ENCODE peak calls at places on chromosome 12, in seven cellular contexts. O is transverse colon, L is GM06990, Q is NCI-H2081, G is mucosa of gallbladder, A is pancreas, Y is A172. S is an unnamed sample.

GRCh38 chr12:65825573-65826512 is 1.6 kb downstream of the HMGA2 start:
- DNase-seq in O (peak; percentile 33), G (no peak), Y (no peak), L (peak; percentile 15), Q (no peak), A (no peak), S (no peak)

GRCh38 chr12:65434737-65435136 is 156.3 kb downstream of the MSRB3 start:
- DNase-seq in A (no peak), G (no peak), Y (no peak), O (no peak), Q (no peak), L (no peak), S (no peak)

GRCh38 chr12:76031081-76031413 is 529 bp downstream of the PHLDA1 start:
- DNase-seq in G (no peak), O (no peak), Y (no peak), A (no peak), Q (no peak), L (no peak), S (no peak)

GRCh38 chr12:26748741-26749431 is 84.1 kb downstream of the ITPR2 start:
- DNase-seq in O (no peak), A (no peak), L (peak; percentile 71), Q (no peak), G (no peak), Y (peak; percentile 22), S (peak; percentile 26)

GRCh38 chr12:121719926-121720414 is 7.4 kb downstream of the TMEM120B start:
- DNase-seq in O (no peak), Q (no peak), A (no peak), G (no peak), L (no peak), Y (peak; percentile 59), S (peak; percentile 77)

GRCh38 chr12:85996280-85996679 is 122.2 kb downstream of the NTS start:
- DNase-seq in Y (peak; percentile 10), Q (no peak), G (no peak), A (no peak), L (no peak), O (no peak), S (peak; percentile 28)

GRCh38 chr12:97948591-97948990 is 486.0 kb downstream of the RMST start:
- DNase-seq in A (no peak), G (no peak), Y (no peak), O (no peak), Q (no peak), L (no peak), S (no peak)

GRCh38 chr12:124088232-124088907 is 115.4 kb downstream of the ZNF664 start:
- DNase-seq in Y (no peak), O (no peak), L (no peak), Q (peak; percentile 36), A (no peak), G (no peak), S (no peak)

GRCh38 chr12:13784504-13784903 is 196.9 kb downstream of the GRIN2B start:
- DNase-seq in L (no peak), O (no peak), A (no peak), G (no peak), Y (no peak), Q (no peak), S (no peak)

GRCh38 chr12:92553389-92553788 is 149.4 kb upstream of the PLEKHG7 start:
- DNase-seq in A (no peak), G (peak; percentile 57), O (no peak), Y (peak; percentile 21), Q (no peak), L (no peak), S (no peak)

GRCh38 chr12:6752181-6752930 is 585 bp downstream of the MLF2 start:
- DNase-seq in Q (peak; percentile 48), L (no peak), O (peak; percentile 50), A (no peak), Y (no peak), G (peak; percentile 23), S (peak; percentile 46)

GRCh38 chr12:54378791-54379400 is 5.6 kb downstream of the ZNF385A start:
- DNase-seq in L (no peak), G (no peak), Q (peak; percentile 44), A (peak; percentile 48), Y (no peak), O (peak; percentile 68), S (peak; percentile 58)

GRCh38 chr12:57591567-57592325 is 754 bp downstream of the PIP4K2C start:
- DNase-seq in Q (no peak), L (no peak), G (no peak), O (peak; percentile 23), Y (no peak), A (no peak), S (no peak)

GRCh38 chr12:114381177-114381576 is 24.8 kb downstream of the TBX5 start:
- DNase-seq in L (no peak), O (no peak), G (no peak), Q (no peak), Y (no peak), A (no peak), S (no peak)

GRCh38 chr12:6613015-6613775 is 6.0 kb upstream of the CHD4 start:
- DNase-seq in Y (peak; percentile 86), O (peak; percentile 86), A (peak; percentile 61), G (peak; percentile 79), Q (peak; percentile 94), L (peak; percentile 36), S (peak; percentile 88)

GRCh38 chr12:20368653-20369163 is 371 bp downstream of the PDE3A start:
- DNase-seq in Y (no peak), G (peak; percentile 16), L (peak; percentile 6), Q (no peak), O (peak; percentile 23), A (peak; percentile 9), S (peak; percentile 30)

GRCh38 chr12:115233891-115234543 is 550.0 kb upstream of the TBX3 start:
- DNase-seq in G (no peak), A (no peak), Y (no peak), L (no peak), Q (no peak), O (no peak), S (no peak)

GRCh38 chr12:111978545-111978944 is 34.4 kb downstream of the TMEM116 start:
- DNase-seq in A (no peak), L (no peak), O (no peak), Y (no peak), G (no peak), Q (no peak), S (no peak)

GRCh38 chr12:97639702-97640101 is 177.1 kb downstream of the RMST start:
- DNase-seq in G (no peak), O (no peak), Y (peak; percentile 59), Q (no peak), L (no peak), A (no peak), S (peak; percentile 27)

GRCh38 chr12:105218434-105218833 is 17.5 kb downstream of the APPL2 start:
- DNase-seq in O (no peak), Q (no peak), L (no peak), Y (no peak), G (no peak), A (no peak), S (no peak)

GRCh38 chr12:107844312-107844921 is 69.9 kb downstream of the ASCL4 start:
- DNase-seq in O (no peak), A (no peak), G (no peak), Y (no peak), L (no peak), Q (no peak), S (no peak)